ENCODE peak calls at places on chromosomes 7 and 10, in nine cellular contexts. H is MM.1S, F is left ventricle myocardium inferior, E is B cell, C is choroid plexus epithelial cell, P is transverse colon, J is RWPE1, A is GM20000, Y is cardiac fibroblast. R is an unnamed sample.

GRCh38 chr7:137695942-137696341 is 150.8 kb downstream of the DGKI start:
- DNase-seq in H (no peak), F (no peak), E (no peak), C (peak), P (no peak), J (no peak), A (no peak), Y (peak), R (no peak)

GRCh38 chr10:88460601-88461000 is 122.5 kb downstream of the RNLS start:
- DNase-seq in H (no peak), F (no peak), E (no peak), C (peak), P (no peak), J (no peak), A (no peak), Y (no peak), R (no peak)

GRCh38 chr7:108147031-108147563 is 16.9 kb upstream of the LAMB4 start:
- DNase-seq in H (no peak), F (no peak), E (no peak), C (no peak), P (no peak), J (no peak), A (no peak), Y (no peak), R (no peak)

GRCh38 chr10:103510791-103511757 is 17.6 kb downstream of the NEURL1 start:
- DNase-seq in H (no peak), F (no peak), E (no peak), C (no peak), P (no peak), J (no peak), A (no peak), Y (no peak), R (no peak)

GRCh38 chr7:125644113-125644512 is 714.5 kb upstream of the POT1 start:
- DNase-seq in H (no peak), F (no peak), E (no peak), C (peak), P (no peak), J (no peak), A (no peak), Y (no peak), R (no peak)

GRCh38 chr10:5524721-5525531 is at the start of gene CALML3:
- DNase-seq in H (no peak), F (no peak), E (no peak), C (no peak), P (peak), J (peak), A (no peak), Y (no peak), R (no peak)

GRCh38 chr7:77427996-77428603 is 12.0 kb upstream of the GSAP start:
- DNase-seq in H (no peak), F (no peak), E (no peak), C (peak), P (peak), J (no peak), A (no peak), Y (peak), R (no peak)

GRCh38 chr10:100894033-100894432 is 18.7 kb upstream of the SLF2 start:
- DNase-seq in H (no peak), F (no peak), E (no peak), C (no peak), P (peak), J (peak), A (no peak), Y (no peak), R (no peak)

GRCh38 chr10:86083664-86084175 is 282.9 kb downstream of the GRID1 start:
- DNase-seq in H (no peak), F (no peak), E (no peak), C (no peak), P (no peak), J (no peak), A (no peak), Y (no peak), R (no peak)

GRCh38 chr10:34766256-34766580 is 48.9 kb downstream of the PARD3 start:
- DNase-seq in H (no peak), F (no peak), E (no peak), C (no peak), P (no peak), J (no peak), A (no peak), Y (no peak), R (no peak)

GRCh38 chr7:66627876-66628360 is 763 bp upstream of the KCTD7 start:
- DNase-seq in H (no peak), F (no peak), E (no peak), C (no peak), P (no peak), J (no peak), A (no peak), Y (no peak), R (no peak)

GRCh38 chr10:101285519-101286070 is 56.3 kb upstream of the LBX1 start:
- DNase-seq in H (peak), F (no peak), E (no peak), C (no peak), P (no peak), J (no peak), A (no peak), Y (no peak), R (no peak)

GRCh38 chr10:124184208-124184820 is 90.9 kb upstream of the CHST15 start:
- DNase-seq in H (no peak), F (no peak), E (no peak), C (no peak), P (no peak), J (no peak), A (no peak), Y (no peak), R (no peak)

GRCh38 chr10:24707445-24707844 is 16.2 kb downstream of the ARHGAP21 start:
- DNase-seq in H (no peak), F (no peak), E (no peak), C (no peak), P (no peak), J (no peak), A (peak), Y (no peak), R (no peak)

GRCh38 chr10:79255007-79255507 is 92.2 kb upstream of the PPIF start:
- DNase-seq in H (peak), F (no peak), E (peak), C (no peak), P (peak), J (no peak), A (no peak), Y (no peak), R (no peak)

GRCh38 chr10:44981172-44982113 is 2.8 kb upstream of the DEPP1 start:
- DNase-seq in H (no peak), F (no peak), E (no peak), C (peak), P (no peak), J (peak), A (peak), Y (peak), R (no peak)

GRCh38 chr10:110500515-110500905 is 2.8 kb downstream of the DUSP5 start:
- DNase-seq in H (peak), F (no peak), E (no peak), C (peak), P (no peak), J (peak), A (no peak), Y (peak), R (no peak)

GRCh38 chr10:103476046-103476768 is 2.8 kb downstream of the CALHM3 start:
- DNase-seq in H (peak), F (no peak), E (no peak), C (peak), P (no peak), J (no peak), A (peak), Y (no peak), R (no peak)

GRCh38 chr7:75624134-75624832 is 114.5 kb downstream of the HIP1 start:
- DNase-seq in H (no peak), F (peak), E (no peak), C (peak), P (peak), J (no peak), A (no peak), Y (peak), R (no peak)

GRCh38 chr7:2143450-2143849 is 89.3 kb downstream of the MAD1L1 start:
- DNase-seq in H (no peak), F (no peak), E (no peak), C (no peak), P (no peak), J (no peak), A (no peak), Y (no peak), R (no peak)

GRCh38 chr7:133773601-133774000 is 353.5 kb upstream of the LRGUK start:
- DNase-seq in H (no peak), F (no peak), E (no peak), C (no peak), P (no peak), J (no peak), A (no peak), Y (no peak), R (no peak)

GRCh38 chr10:133293810-133294119 is 14.9 kb downstream of the TUBGCP2 start:
- DNase-seq in H (no peak), F (no peak), E (no peak), C (no peak), P (no peak), J (no peak), A (no peak), Y (no peak), R (no peak)

GRCh38 chr10:80555415-80555814 is 17.7 kb downstream of the SH2D4B start:
- DNase-seq in H (no peak), F (no peak), E (no peak), C (no peak), P (no peak), J (no peak), A (no peak), Y (no peak), R (no peak)

GRCh38 chr10:45000138-45000763 is 472 bp upstream of the ZNF22 start:
- DNase-seq in H (no peak), F (peak), E (no peak), C (peak), P (peak), J (no peak), A (no peak), Y (peak), R (no peak)

GRCh38 chr7:99422091-99422624 is 13.4 kb downstream of the BUD31 start:
- DNase-seq in H (no peak), F (no peak), E (no peak), C (no peak), P (no peak), J (no peak), A (no peak), Y (no peak), R (no peak)

GRCh38 chr7:127477285-127478039 is 85.0 kb upstream of the ZNF800 start:
- DNase-seq in H (no peak), F (no peak), E (no peak), C (no peak), P (no peak), J (no peak), A (no peak), Y (no peak), R (no peak)

GRCh38 chr10:5565205-5565545 is 40.4 kb downstream of the CALML3 start:
- DNase-seq in H (no peak), F (peak), E (no peak), C (no peak), P (peak), J (no peak), A (no peak), Y (no peak), R (no peak)

GRCh38 chr7:151677581-151678226 is 158.0 kb upstream of the RHEB start:
- DNase-seq in H (peak), F (no peak), E (no peak), C (no peak), P (no peak), J (no peak), A (no peak), Y (no peak), R (no peak)

GRCh38 chr10:58237014-58237830 is 30.5 kb downstream of the IPMK start:
- DNase-seq in H (no peak), F (no peak), E (no peak), C (peak), P (no peak), J (peak), A (no peak), Y (peak), R (no peak)

GRCh38 chr7:40717242-40717641 is 582.4 kb downstream of the SUGCT start:
- DNase-seq in H (peak), F (peak), E (no peak), C (peak), P (peak), J (peak), A (no peak), Y (peak), R (peak)

GRCh38 chr7:130380121-130380860 is at the start of gene CPA1:
- DNase-seq in H (no peak), F (no peak), E (no peak), C (no peak), P (no peak), J (no peak), A (no peak), Y (no peak), R (no peak)

GRCh38 chr7:151920533-151920932 is 35.7 kb upstream of the GALNTL5 start:
- DNase-seq in H (no peak), F (no peak), E (no peak), C (no peak), P (no peak), J (no peak), A (no peak), Y (no peak), R (no peak)

GRCh38 chr7:96671854-96672253 is 37.8 kb downstream of the SEM1 start:
- DNase-seq in H (no peak), F (no peak), E (no peak), C (no peak), P (no peak), J (no peak), A (no peak), Y (no peak), R (no peak)

GRCh38 chr10:30438016-30438850 is 4.2 kb downstream of the MAP3K8 start:
- DNase-seq in H (peak), F (no peak), E (no peak), C (peak), P (no peak), J (no peak), A (no peak), Y (peak), R (no peak)

GRCh38 chr10:25101466-25101865 is 73.3 kb upstream of the GPR158 start:
- DNase-seq in H (no peak), F (no peak), E (no peak), C (no peak), P (no peak), J (no peak), A (no peak), Y (no peak), R (no peak)

GRCh38 chr10:31698169-31698890 is 230.3 kb downstream of the ARHGAP12 start:
- DNase-seq in H (no peak), F (peak), E (no peak), C (peak), P (peak), J (no peak), A (no peak), Y (peak), R (no peak)

GRCh38 chr7:78167825-78168224 is 369.3 kb downstream of the PHTF2 start:
- DNase-seq in H (no peak), F (no peak), E (no peak), C (no peak), P (no peak), J (no peak), A (no peak), Y (no peak), R (no peak)

GRCh38 chr10:133442967-133443924 is 10.5 kb upstream of the SCART1 start:
- DNase-seq in H (no peak), F (no peak), E (peak), C (no peak), P (no peak), J (no peak), A (no peak), Y (no peak), R (peak)

GRCh38 chr10:123967626-123968243 is 76.1 kb upstream of the CPXM2 start:
- DNase-seq in H (peak), F (peak), E (peak), C (peak), P (peak), J (peak), A (peak), Y (peak), R (peak)

DNA sequence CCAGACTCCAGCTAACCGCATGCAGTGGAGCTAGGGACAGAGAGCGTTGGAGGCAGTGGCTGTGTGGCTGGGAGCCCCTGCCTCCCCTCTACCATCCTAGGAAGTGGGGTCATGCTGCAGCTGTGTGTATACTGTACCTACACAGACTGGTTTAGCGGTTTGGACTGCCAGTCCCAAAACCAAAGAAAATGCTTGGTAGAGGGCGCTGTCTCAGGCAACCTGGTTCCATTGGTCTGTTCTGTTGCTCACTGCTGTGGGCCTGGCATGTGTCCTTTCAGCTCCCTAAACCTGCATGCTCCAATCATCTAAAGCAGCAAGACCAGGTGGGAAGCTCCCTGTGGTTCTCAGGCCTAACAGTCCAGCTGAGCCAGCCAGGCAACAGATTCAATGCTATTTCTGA is 4.5 kb downstream of the RBP4 start:
- DNase-seq in H (no peak), F (no peak), E (no peak), C (no peak), P (no peak), J (no peak), A (no peak), Y (no peak), R (no peak)
- TF ChIP-seq CTCF in H (no peak), F (no peak), E (no peak), C (peak), P (no peak), J (no peak), A (no peak), Y (no peak), R (no peak)

GRCh38 chr10:107169516-107169915 is 5.0 kb upstream of the SORCS1 start:
- DNase-seq in H (no peak), F (no peak), E (no peak), C (no peak), P (no peak), J (no peak), A (no peak), Y (no peak), R (no peak)
- TF ChIP-seq CTCF in H (no peak), F (no peak), E (no peak), C (no peak), P (no peak), J (no peak), A (no peak), Y (no peak), R (peak)

DNA sequence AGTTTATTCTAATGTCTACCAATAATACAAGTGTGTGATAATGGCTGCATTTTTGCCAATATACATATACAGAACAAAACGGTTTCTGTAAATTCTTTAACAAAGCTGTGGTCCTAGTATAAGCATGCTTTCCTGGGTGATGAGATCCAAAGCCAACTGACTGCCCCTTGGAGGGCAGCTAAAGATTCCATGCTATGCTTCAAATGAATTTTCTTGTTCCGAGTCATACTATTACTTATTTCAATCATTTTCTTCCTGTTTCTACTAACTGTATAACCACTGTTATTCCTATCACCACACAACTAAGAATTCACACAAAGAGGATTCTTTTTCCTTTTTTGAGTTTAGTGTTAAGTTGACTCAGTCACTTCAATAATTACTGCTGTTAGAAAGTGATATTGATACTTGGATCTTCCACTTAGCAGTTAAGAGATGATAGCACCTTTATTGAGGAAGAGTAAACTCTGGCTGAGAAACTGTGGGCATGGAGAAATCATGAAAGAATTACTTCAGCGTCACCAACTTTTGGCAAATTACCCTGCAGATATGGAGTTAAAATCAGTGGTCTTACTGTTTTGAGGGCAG is 197.5 kb downstream of the ARL4A start:
- DNase-seq in H (no peak), F (no peak), E (no peak), C (peak), P (no peak), J (no peak), A (no peak), Y (peak), R (no peak)
- TF ChIP-seq CTCF in H (no peak), F (no peak), E (no peak), C (no peak), P (no peak), J (no peak), A (no peak), Y (no peak), R (no peak)

DNA sequence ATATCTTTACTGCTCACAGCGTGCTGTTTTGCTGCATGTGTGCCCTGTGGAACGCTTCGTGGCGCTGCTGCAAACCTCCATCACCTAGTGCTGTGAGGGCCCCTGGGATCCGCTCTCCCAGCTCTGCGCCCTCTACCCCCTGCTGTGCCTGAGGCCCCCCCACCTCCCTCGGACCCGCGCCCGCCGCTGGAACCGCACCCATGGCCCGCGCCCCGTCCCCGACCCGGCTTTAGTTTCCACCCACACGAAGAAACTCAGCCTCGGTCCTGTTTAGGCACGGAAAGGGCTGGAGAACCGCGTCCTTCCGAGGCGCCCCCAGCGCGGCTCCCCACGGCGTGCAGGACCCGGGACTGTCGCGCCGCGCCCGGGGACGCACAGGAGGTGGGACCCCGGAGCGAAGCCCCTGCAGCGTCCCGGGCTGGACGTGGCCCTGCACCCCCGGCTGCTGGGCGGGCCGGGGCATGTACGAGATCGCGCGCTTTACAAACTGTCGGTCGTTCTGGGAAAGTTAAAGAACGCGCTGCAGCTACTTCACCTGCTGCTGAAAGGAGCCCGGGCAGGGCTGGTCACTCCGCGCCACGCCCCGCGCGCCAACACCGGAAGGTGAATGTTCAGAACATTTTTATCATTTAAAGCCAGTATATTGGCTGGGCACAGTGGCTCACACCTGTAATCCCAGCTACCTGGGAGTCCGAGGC is 54.3 kb downstream of the BMS1 start:
- DNase-seq in H (no peak), F (no peak), E (no peak), C (peak), P (peak), J (peak), A (no peak), Y (peak), R (no peak)
- TF ChIP-seq CTCF in H (no peak), F (peak), E (no peak), C (peak), P (no peak), J (no peak), A (no peak), Y (peak), R (no peak)

GRCh38 chr7:158704524-158705233 is at the start of gene NCAPG2:
- DNase-seq in H (peak), F (peak), E (peak), C (peak), P (peak), J (peak), A (peak), Y (peak), R (peak)
- TF ChIP-seq CTCF in H (peak), F (peak), E (peak), C (peak), P (peak), J (no peak), A (no peak), Y (peak), R (peak)

DNA sequence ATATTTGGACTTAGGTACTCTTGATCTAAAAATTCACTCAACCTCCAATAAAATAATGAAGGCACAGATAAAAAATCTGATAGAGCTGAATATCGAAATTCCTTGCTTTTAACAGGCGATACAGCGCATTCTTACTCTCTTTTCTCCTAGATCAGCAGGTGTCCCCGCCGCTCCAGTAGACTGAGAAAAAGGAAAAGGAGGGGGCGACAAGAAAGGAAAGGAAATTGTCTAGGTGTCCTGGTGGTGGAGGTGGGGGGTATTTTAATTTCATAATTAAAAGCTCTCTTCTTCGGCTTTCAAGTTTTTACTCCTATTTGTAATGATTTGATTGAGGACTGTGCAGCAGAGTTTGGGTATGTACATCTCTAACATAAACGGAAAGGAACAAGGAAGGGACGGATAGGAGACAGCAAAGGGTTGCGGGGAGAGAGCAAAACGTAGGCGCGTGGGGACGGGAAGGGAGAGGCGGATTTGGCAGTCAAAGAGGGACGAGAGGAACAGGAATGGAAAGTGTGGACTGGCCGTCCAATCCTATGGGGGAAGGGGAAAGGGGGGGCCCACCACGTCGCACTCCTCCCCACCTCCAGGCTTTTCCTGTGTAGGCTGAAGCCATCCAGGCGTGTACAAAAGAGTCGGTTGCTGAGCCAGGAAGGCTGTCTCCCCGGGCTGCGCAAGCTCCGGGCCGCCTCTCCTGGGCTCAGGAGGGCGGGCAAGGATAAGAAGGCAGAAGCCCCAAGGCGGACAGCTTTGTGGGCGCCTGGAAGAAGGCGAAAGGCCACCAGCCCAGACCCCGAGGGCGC is 875 bp upstream of the HECTD2 start:
- DNase-seq in H (peak), F (peak), E (peak), C (peak), P (peak), J (peak), A (peak), Y (peak), R (peak)
- TF ChIP-seq CTCF in H (no peak), F (no peak), E (no peak), C (peak), P (no peak), J (no peak), A (no peak), Y (no peak), R (no peak)